ENCODE peak calls at places on chromosomes 13 and 19, in ten cellular contexts. One of them, this sample, is unnamed.

GRCh38 chr19:17794731-17795494 is at the start of gene B3GNT3:
- DNase-seq in RPMI8226: peak
- DNase-seq in heart left ventricle: no peak
- DNase-seq in stimulated activated CD8-positive, alpha-beta memory T cell treated with anti-CD3 and anti-CD28 coated beads, Interleukin-7, amount 100 ng/mL, for 1 hour: no peak
- DNase-seq in substantia nigra: no peak
- DNase-seq in T-cell: no peak
- DNase-seq in OCI-M1: no peak
- DNase-seq in Ammon's horn: no peak
- DNase-seq in WTC11: peak
- DNase-seq in EL: peak
- DNase-seq in this sample: no peak

GRCh38 chr13:26377038-26377437 is 123.1 kb downstream of the CDK8 start:
- DNase-seq in T-cell: no peak
- DNase-seq in substantia nigra: no peak
- DNase-seq in RPMI8226: peak
- DNase-seq in heart left ventricle: no peak
- DNase-seq in stimulated activated CD8-positive, alpha-beta memory T cell treated with anti-CD3 and anti-CD28 coated beads, Interleukin-7, amount 100 ng/mL, for 1 hour: no peak
- DNase-seq in Ammon's horn: no peak
- DNase-seq in WTC11: peak
- DNase-seq in OCI-M1: peak
- DNase-seq in EL: peak
- DNase-seq in this sample: no peak

GRCh38 chr19:50486823-50487515 is 10.3 kb upstream of the GARIN5A start:
- DNase-seq in T-cell: peak
- DNase-seq in substantia nigra: peak
- DNase-seq in WTC11: peak
- DNase-seq in RPMI8226: peak
- DNase-seq in Ammon's horn: no peak
- DNase-seq in stimulated activated CD8-positive, alpha-beta memory T cell treated with anti-CD3 and anti-CD28 coated beads, Interleukin-7, amount 100 ng/mL, for 1 hour: no peak
- DNase-seq in EL: peak
- DNase-seq in heart left ventricle: no peak
- DNase-seq in OCI-M1: peak
- DNase-seq in this sample: no peak

GRCh38 chr13:48749699-48750473 is 96.2 kb downstream of the CYSLTR2 start:
- DNase-seq in substantia nigra: peak
- DNase-seq in T-cell: peak
- DNase-seq in stimulated activated CD8-positive, alpha-beta memory T cell treated with anti-CD3 and anti-CD28 coated beads, Interleukin-7, amount 100 ng/mL, for 1 hour: peak
- DNase-seq in WTC11: peak
- DNase-seq in RPMI8226: peak
- DNase-seq in heart left ventricle: peak
- DNase-seq in OCI-M1: peak
- DNase-seq in Ammon's horn: peak
- DNase-seq in EL: peak
- DNase-seq in this sample: no peak

GRCh38 chr19:47573076-47574026 is at the start of gene ZNF541:
- DNase-seq in T-cell: peak
- DNase-seq in heart left ventricle: peak
- DNase-seq in WTC11: peak
- DNase-seq in OCI-M1: no peak
- DNase-seq in RPMI8226: no peak
- DNase-seq in stimulated activated CD8-positive, alpha-beta memory T cell treated with anti-CD3 and anti-CD28 coated beads, Interleukin-7, amount 100 ng/mL, for 1 hour: peak
- DNase-seq in Ammon's horn: peak
- DNase-seq in EL: no peak
- DNase-seq in substantia nigra: peak
- DNase-seq in this sample: no peak

GRCh38 chr19:52739576-52739975 is 4.7 kb upstream of the ZNF611 start:
- DNase-seq in T-cell: no peak
- DNase-seq in stimulated activated CD8-positive, alpha-beta memory T cell treated with anti-CD3 and anti-CD28 coated beads, Interleukin-7, amount 100 ng/mL, for 1 hour: no peak
- DNase-seq in EL: no peak
- DNase-seq in Ammon's horn: no peak
- DNase-seq in heart left ventricle: no peak
- DNase-seq in WTC11: peak
- DNase-seq in substantia nigra: no peak
- DNase-seq in RPMI8226: no peak
- DNase-seq in OCI-M1: no peak
- DNase-seq in this sample: no peak

GRCh38 chr19:39946532-39946931 is 12.1 kb upstream of the FCGBP start:
- DNase-seq in substantia nigra: no peak
- DNase-seq in T-cell: no peak
- DNase-seq in WTC11: no peak
- DNase-seq in stimulated activated CD8-positive, alpha-beta memory T cell treated with anti-CD3 and anti-CD28 coated beads, Interleukin-7, amount 100 ng/mL, for 1 hour: no peak
- DNase-seq in OCI-M1: peak
- DNase-seq in EL: peak
- DNase-seq in RPMI8226: no peak
- DNase-seq in Ammon's horn: no peak
- DNase-seq in heart left ventricle: no peak
- DNase-seq in this sample: no peak

GRCh38 chr13:110826861-110827672 is 87.8 kb downstream of the ANKRD10 start:
- DNase-seq in EL: no peak
- DNase-seq in Ammon's horn: peak
- DNase-seq in T-cell: no peak
- DNase-seq in RPMI8226: no peak
- DNase-seq in heart left ventricle: no peak
- DNase-seq in stimulated activated CD8-positive, alpha-beta memory T cell treated with anti-CD3 and anti-CD28 coated beads, Interleukin-7, amount 100 ng/mL, for 1 hour: no peak
- DNase-seq in OCI-M1: no peak
- DNase-seq in substantia nigra: no peak
- DNase-seq in WTC11: no peak
- DNase-seq in this sample: no peak

GRCh38 chr13:109241160-109241559 is 545.2 kb downstream of the IRS2 start:
- DNase-seq in T-cell: no peak
- DNase-seq in heart left ventricle: no peak
- DNase-seq in EL: no peak
- DNase-seq in OCI-M1: no peak
- DNase-seq in WTC11: no peak
- DNase-seq in Ammon's horn: no peak
- DNase-seq in stimulated activated CD8-positive, alpha-beta memory T cell treated with anti-CD3 and anti-CD28 coated beads, Interleukin-7, amount 100 ng/mL, for 1 hour: no peak
- DNase-seq in RPMI8226: no peak
- DNase-seq in substantia nigra: no peak
- DNase-seq in this sample: no peak

GRCh38 chr13:51154029-51154555 is 43.0 kb upstream of the C13orf42 start:
- DNase-seq in WTC11: no peak
- DNase-seq in T-cell: no peak
- DNase-seq in Ammon's horn: no peak
- DNase-seq in heart left ventricle: no peak
- DNase-seq in RPMI8226: no peak
- DNase-seq in substantia nigra: no peak
- DNase-seq in EL: no peak
- DNase-seq in stimulated activated CD8-positive, alpha-beta memory T cell treated with anti-CD3 and anti-CD28 coated beads, Interleukin-7, amount 100 ng/mL, for 1 hour: no peak
- DNase-seq in OCI-M1: peak
- DNase-seq in this sample: no peak

GRCh38 chr13:24630851-24631341 is 49.3 kb upstream of the ATP12A start:
- DNase-seq in RPMI8226: no peak
- DNase-seq in Ammon's horn: no peak
- DNase-seq in substantia nigra: no peak
- DNase-seq in stimulated activated CD8-positive, alpha-beta memory T cell treated with anti-CD3 and anti-CD28 coated beads, Interleukin-7, amount 100 ng/mL, for 1 hour: no peak
- DNase-seq in heart left ventricle: no peak
- DNase-seq in OCI-M1: peak
- DNase-seq in T-cell: no peak
- DNase-seq in EL: no peak
- DNase-seq in WTC11: no peak
- DNase-seq in this sample: no peak